ENCODE peak calls at places on chromosome 6, in seven cellular contexts. D, T, J, E, F, B and K are unnamed samples. For H3K27me3 and H3K4me1, the result is how much of the 10 kb centered on the place peaks cover.

GRCh38 chr6:79377047-79377446 is 142.6 kb upstream of the HMGN3 start:
- DNase-seq in D (no peak), J (no peak), E (no peak), F (peak), B (no peak), T (no peak), K (no peak)

GRCh38 chr6:111642463-111643158 is 36.9 kb upstream of the TRAF3IP2 start:
- DNase-seq in F (peak), E (no peak), T (peak), D (peak), J (no peak), B (no peak), K (peak)

GRCh38 chr6:166330612-166331011 is 11.7 kb downstream of the SFT2D1 start:
- DNase-seq in D (no peak), E (no peak), F (no peak), J (no peak), B (peak), T (no peak), K (no peak)

GRCh38 chr6:14452567-14453527 is 335.3 kb downstream of the CD83 start:
- DNase-seq in T (no peak), D (peak), J (no peak), E (no peak), B (peak), F (no peak), K (peak)

GRCh38 chr6:70574643-70575042 is 7.9 kb downstream of the SDHAF4 start:
- DNase-seq in J (no peak), T (no peak), D (no peak), B (no peak), E (no peak), F (no peak), K (no peak)

GRCh38 chr6:31752739-31753319 is 9.6 kb upstream of the SAPCD1 start:
- DNase-seq in D (no peak), J (no peak), F (peak), E (no peak), T (no peak), B (no peak), K (no peak)

GRCh38 chr6:35587167-35587566 is 74.5 kb upstream of the TULP1 start:
- DNase-seq in F (no peak), B (no peak), T (no peak), E (no peak), D (no peak), J (no peak), K (no peak)

GRCh38 chr6:34067814-34068213 is 78.1 kb downstream of the GRM4 start:
- DNase-seq in E (no peak), T (no peak), D (no peak), F (no peak), B (no peak), J (no peak), K (no peak)

GRCh38 chr6:110875548-110876169 is 1.1 kb downstream of the AMD1 start:
- DNase-seq in T (peak), B (peak), D (no peak), F (peak), J (no peak), E (peak), K (no peak)

DNA sequence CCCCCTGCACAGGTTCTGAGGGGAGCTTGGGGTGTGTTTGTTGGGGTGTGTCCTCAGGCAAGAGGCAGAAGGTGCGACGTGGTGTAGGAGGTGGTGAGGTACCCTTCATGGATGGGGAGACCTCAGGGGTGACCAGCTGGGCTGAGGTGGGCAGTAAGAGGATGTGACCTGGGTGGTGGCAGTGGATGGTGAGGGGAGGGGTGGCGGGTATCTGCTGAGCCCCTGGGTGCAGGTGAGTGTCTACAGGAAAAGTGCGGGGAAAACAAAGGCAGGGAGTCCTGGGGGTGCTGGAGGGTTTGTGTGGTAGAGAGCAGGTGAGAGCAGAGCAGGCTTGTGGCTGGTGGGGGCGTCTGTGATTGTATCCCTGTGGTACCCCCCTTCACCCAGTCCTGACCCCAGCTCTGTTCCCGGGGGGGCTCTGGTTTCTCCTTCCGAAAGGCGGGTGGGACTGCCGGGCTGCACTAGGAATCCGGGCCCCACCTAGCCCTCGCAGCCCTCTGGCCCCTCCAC is 631 bp downstream of the RAET1L start:
- DNase-seq in J (no peak), D (no peak), T (no peak), B (no peak), E (no peak), F (no peak), K (no peak)
- H3K27me3 ChIP-seq in J (under half), D (under half), T (under half), B (under half), E (under half), F (under half), K (under half)

DNA sequence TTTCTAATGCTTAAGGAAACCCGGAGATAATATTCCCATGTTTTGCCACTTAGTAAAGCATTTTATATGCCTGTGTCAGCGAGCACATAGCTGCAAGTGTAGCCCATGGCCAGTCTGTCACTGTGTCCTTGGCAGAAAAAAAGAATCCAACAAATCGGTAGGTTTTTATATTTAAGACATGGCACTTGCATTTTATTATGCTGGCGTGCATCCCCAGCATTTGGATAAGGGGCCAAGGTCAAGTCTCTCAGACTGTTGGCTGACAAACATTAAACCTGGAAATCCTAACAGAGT is 1.2 kb upstream of the ZNF184 start:
- DNase-seq in F (no peak), E (no peak), T (no peak), J (no peak), B (no peak), D (no peak), K (no peak)
- H3K4me1 ChIP-seq in F (under half), E (under half), T (under half), J (under half), B (under half), D (under half), K (under half)

GRCh38 chr6:1774541-1774940 is 164.8 kb downstream of the FOXC1 start:
- DNase-seq in D (no peak), T (no peak), F (no peak), J (no peak), E (no peak), B (no peak), K (no peak)

GRCh38 chr6:1777921-1778692 is 168.4 kb downstream of the FOXC1 start:
- DNase-seq in J (no peak), B (no peak), E (no peak), F (no peak), T (no peak), D (no peak), K (no peak)

GRCh38 chr6:1781152-1781848 is 171.6 kb downstream of the FOXC1 start:
- DNase-seq in B (no peak), J (no peak), D (no peak), E (no peak), F (no peak), T (no peak), K (no peak)

GRCh38 chr6:1778693-1779235 is 169.0 kb downstream of the FOXC1 start:
- DNase-seq in D (no peak), F (no peak), B (no peak), J (no peak), E (no peak), T (no peak), K (no peak)

DNA sequence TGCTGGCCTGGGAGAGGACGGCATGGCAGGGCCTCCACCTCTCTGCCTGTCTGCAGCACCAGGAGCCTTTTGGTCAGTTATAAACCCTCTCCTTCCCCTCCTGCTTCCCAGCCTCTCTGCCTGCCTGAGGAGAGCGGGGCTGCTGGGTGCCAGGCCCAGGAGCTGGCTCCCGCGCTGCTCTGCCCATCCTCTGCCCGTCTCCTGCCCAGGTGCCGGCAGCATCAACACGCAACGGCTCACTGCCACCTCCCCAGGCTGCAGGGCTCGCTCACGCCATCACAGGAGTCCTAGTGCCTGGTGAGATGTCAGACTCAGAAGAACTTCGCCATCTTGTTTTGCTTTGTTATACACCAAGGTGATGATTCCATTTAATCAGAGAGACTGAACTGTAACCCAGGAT is 170.8 kb downstream of the FOXC1 start:
- DNase-seq in T (no peak), F (no peak), J (no peak), E (no peak), B (no peak), D (no peak), K (no peak)
- H3K4me3 ChIP-seq in T (no peak), F (no peak), J (no peak), E (no peak), B (no peak), D (no peak), K (no peak)

GRCh38 chr6:93416575-93417420 is 2.6 kb downstream of the EPHA7 start:
- DNase-seq in E (no peak), D (no peak), B (peak), T (peak), J (no peak), F (peak), K (no peak)
- H3K27me3 ChIP-seq in E (under half), D (under half), B (half or more), T (under half), J (under half), F (under half), K (under half)

GRCh38 chr6:143058987-143059386 is 1.7 kb upstream of the AIG1 start:
- DNase-seq in D (no peak), B (no peak), J (no peak), T (no peak), E (no peak), F (no peak), K (no peak)
- H3K4me1 ChIP-seq in D (under half), B (under half), J (under half), T (under half), E (under half), F (under half), K (under half)

GRCh38 chr6:11759995-11760394 is 18.6 kb downstream of the ADTRP start:
- DNase-seq in J (no peak), B (no peak), D (no peak), T (no peak), E (no peak), F (no peak), K (no peak)

GRCh38 chr6:11764250-11764604 is 14.4 kb downstream of the ADTRP start:
- DNase-seq in J (no peak), D (no peak), E (no peak), T (no peak), B (no peak), F (no peak), K (no peak)

GRCh38 chr6:11761744-11762620 is 16.6 kb downstream of the ADTRP start:
- DNase-seq in E (no peak), F (peak), D (no peak), T (no peak), J (no peak), B (no peak), K (no peak)

GRCh38 chr6:11763460-11764249 is 14.9 kb downstream of the ADTRP start:
- DNase-seq in E (no peak), J (no peak), D (no peak), B (no peak), F (no peak), T (no peak), K (no peak)

GRCh38 chr6:11762782-11763459 is 15.7 kb downstream of the ADTRP start:
- DNase-seq in B (no peak), F (no peak), T (no peak), E (no peak), J (no peak), D (no peak), K (no peak)
- H3K4me3 ChIP-seq in B (no peak), F (no peak), T (no peak), E (no peak), J (no peak), D (no peak), K (no peak)

GRCh38 chr6:84415517-84415916 is 188.1 kb upstream of the CEP162 start:
- DNase-seq in D (no peak), E (no peak), F (no peak), T (no peak), B (no peak), J (no peak), K (no peak)

GRCh38 chr6:84415068-84415467 is 187.6 kb upstream of the CEP162 start:
- DNase-seq in D (no peak), T (no peak), B (no peak), E (no peak), J (no peak), F (no peak), K (no peak)

GRCh38 chr6:84414531-84414930 is 187.1 kb upstream of the CEP162 start:
- DNase-seq in B (no peak), F (no peak), D (no peak), E (no peak), T (no peak), J (no peak), K (no peak)

GRCh38 chr6:84416043-84416657 is 188.7 kb upstream of the CEP162 start:
- DNase-seq in J (no peak), B (no peak), T (no peak), F (no peak), E (no peak), D (no peak), K (no peak)

DNA sequence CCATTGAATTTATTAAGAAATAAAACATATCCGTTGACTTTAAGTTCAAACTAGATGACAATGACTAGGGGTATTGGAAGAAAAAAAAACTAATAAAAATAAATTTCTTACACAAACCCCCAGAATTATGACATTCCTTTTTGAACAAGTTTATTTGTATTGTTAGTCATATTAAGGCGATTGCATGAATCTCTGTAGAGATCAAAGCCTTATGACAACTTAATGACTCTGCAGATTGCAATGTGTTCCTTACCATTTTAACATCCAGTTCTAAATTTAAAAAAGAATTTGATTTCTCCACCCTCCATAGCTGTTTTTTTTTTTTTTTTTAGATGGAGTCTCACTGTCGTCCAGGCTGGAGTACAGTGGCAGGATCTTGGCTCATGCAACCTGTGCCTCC is 189.8 kb upstream of the CEP162 start:
- DNase-seq in D (no peak), F (no peak), T (no peak), B (no peak), J (no peak), E (no peak), K (no peak)
- H3K27me3 ChIP-seq in D (under half), F (under half), T (under half), B (under half), J (under half), E (under half), K (under half)

GRCh38 chr6:75930954-75931689 is 141.3 kb downstream of the IMPG1 start:
- DNase-seq in F (no peak), E (no peak), B (no peak), J (no peak), T (no peak), D (no peak), K (no peak)
- H3K4me1 ChIP-seq in F (under half), E (under half), B (under half), J (under half), T (under half), D (under half), K (under half)